ENCODE peak calls at places on chromosomes 13 and 19, in ten cellular contexts. One of them, this sample, is unnamed.

GRCh38 chr13:38730332-38730731 is 43.5 kb downstream of the FREM2 start:
- DNase-seq in BE2C: no peak
- DNase-seq in CD4-positive, alpha-beta memory T cell: no peak
- DNase-seq in GM23338: no peak
- DNase-seq in heart left ventricle: no peak
- DNase-seq in AG04449: no peak
- DNase-seq in adipocyte: no peak
- DNase-seq in lower leg skin: no peak
- DNase-seq in kidney epithelial cell: no peak
- DNase-seq in aorta: no peak
- DNase-seq in this sample: no peak

GRCh38 chr13:110546389-110546788 is 15.1 kb downstream of the RAB20 start:
- DNase-seq in GM23338: no peak
- DNase-seq in CD4-positive, alpha-beta memory T cell: no peak
- DNase-seq in kidney epithelial cell: no peak
- DNase-seq in adipocyte: no peak
- DNase-seq in heart left ventricle: no peak
- DNase-seq in AG04449: no peak
- DNase-seq in lower leg skin: no peak
- DNase-seq in aorta: no peak
- DNase-seq in BE2C: no peak
- DNase-seq in this sample: no peak

GRCh38 chr19:36807029-36807428 is 31.2 kb downstream of the ZNF790 start:
- DNase-seq in kidney epithelial cell: no peak
- DNase-seq in AG04449: no peak
- DNase-seq in heart left ventricle: no peak
- DNase-seq in GM23338: no peak
- DNase-seq in adipocyte: no peak
- DNase-seq in CD4-positive, alpha-beta memory T cell: no peak
- DNase-seq in BE2C: no peak
- DNase-seq in aorta: no peak
- DNase-seq in lower leg skin: no peak
- DNase-seq in this sample: no peak

GRCh38 chr19:32870154-32870573 is 597 bp upstream of the SLC7A9 start:
- DNase-seq in adipocyte: no peak
- DNase-seq in GM23338: peak; percentile 54
- DNase-seq in CD4-positive, alpha-beta memory T cell: no peak
- DNase-seq in kidney epithelial cell: no peak
- DNase-seq in AG04449: no peak
- DNase-seq in BE2C: no peak
- DNase-seq in heart left ventricle: no peak
- DNase-seq in aorta: no peak
- DNase-seq in lower leg skin: peak; percentile 72
- DNase-seq in this sample: no peak

GRCh38 chr19:33066543-33066942 is 1.9 kb upstream of the RHPN2 start:
- DNase-seq in BE2C: no peak
- DNase-seq in heart left ventricle: no peak
- DNase-seq in aorta: no peak
- DNase-seq in adipocyte: no peak
- DNase-seq in kidney epithelial cell: no peak
- DNase-seq in lower leg skin: no peak
- DNase-seq in GM23338: no peak
- DNase-seq in AG04449: no peak
- DNase-seq in CD4-positive, alpha-beta memory T cell: no peak
- DNase-seq in this sample: no peak

GRCh38 chr19:6828698-6829633 is 56.5 kb downstream of the VAV1 start:
- DNase-seq in aorta: no peak
- DNase-seq in kidney epithelial cell: no peak
- DNase-seq in AG04449: no peak
- DNase-seq in GM23338: peak; percentile 83
- DNase-seq in adipocyte: no peak
- DNase-seq in BE2C: peak; percentile 20
- DNase-seq in CD4-positive, alpha-beta memory T cell: no peak
- DNase-seq in lower leg skin: peak; percentile 74
- DNase-seq in heart left ventricle: no peak
- DNase-seq in this sample: no peak

GRCh38 chr19:43768273-43769050 is 12.3 kb downstream of the KCNN4 start:
- DNase-seq in AG04449: no peak
- DNase-seq in aorta: no peak
- DNase-seq in adipocyte: no peak
- DNase-seq in GM23338: no peak
- DNase-seq in kidney epithelial cell: no peak
- DNase-seq in lower leg skin: peak; percentile 81
- DNase-seq in heart left ventricle: no peak
- DNase-seq in BE2C: no peak
- DNase-seq in CD4-positive, alpha-beta memory T cell: no peak
- DNase-seq in this sample: peak; percentile 28

GRCh38 chr13:36912369-36912768 is 7.7 kb downstream of the SMAD9 start:
- DNase-seq in CD4-positive, alpha-beta memory T cell: no peak
- DNase-seq in AG04449: no peak
- DNase-seq in GM23338: no peak
- DNase-seq in adipocyte: no peak
- DNase-seq in aorta: no peak
- DNase-seq in BE2C: no peak
- DNase-seq in lower leg skin: no peak
- DNase-seq in heart left ventricle: no peak
- DNase-seq in kidney epithelial cell: no peak
- DNase-seq in this sample: no peak

GRCh38 chr19:50909240-50910070 is 1.7 kb downstream of the KLK4 start:
- DNase-seq in AG04449: no peak
- DNase-seq in CD4-positive, alpha-beta memory T cell: no peak
- DNase-seq in adipocyte: no peak
- DNase-seq in aorta: peak; percentile 53
- DNase-seq in kidney epithelial cell: no peak
- DNase-seq in lower leg skin: no peak
- DNase-seq in GM23338: peak; percentile 99
- DNase-seq in heart left ventricle: no peak
- DNase-seq in BE2C: peak; percentile 98
- DNase-seq in this sample: no peak

GRCh38 chr13:77503398-77503797 is 32.1 kb upstream of the SCEL start:
- DNase-seq in kidney epithelial cell: no peak
- DNase-seq in GM23338: no peak
- DNase-seq in AG04449: no peak
- DNase-seq in aorta: no peak
- DNase-seq in CD4-positive, alpha-beta memory T cell: no peak
- DNase-seq in adipocyte: no peak
- DNase-seq in BE2C: no peak
- DNase-seq in lower leg skin: no peak
- DNase-seq in heart left ventricle: no peak
- DNase-seq in this sample: no peak

GRCh38 chr19:1041835-1042685 is 2.2 kb downstream of the ABCA7 start:
- DNase-seq in adipocyte: no peak
- DNase-seq in GM23338: no peak
- DNase-seq in aorta: no peak
- DNase-seq in heart left ventricle: no peak
- DNase-seq in BE2C: peak; percentile 59
- DNase-seq in AG04449: no peak
- DNase-seq in CD4-positive, alpha-beta memory T cell: no peak
- DNase-seq in lower leg skin: peak; percentile 95
- DNase-seq in kidney epithelial cell: no peak
- DNase-seq in this sample: no peak

GRCh38 chr13:102687520-102687919 is 7.3 kb downstream of the METTL21C start:
- DNase-seq in CD4-positive, alpha-beta memory T cell: no peak
- DNase-seq in lower leg skin: no peak
- DNase-seq in GM23338: no peak
- DNase-seq in kidney epithelial cell: no peak
- DNase-seq in heart left ventricle: no peak
- DNase-seq in BE2C: no peak
- DNase-seq in AG04449: no peak
- DNase-seq in adipocyte: no peak
- DNase-seq in aorta: no peak
- DNase-seq in this sample: no peak

GRCh38 chr19:10460714-10461046 is 40.3 kb downstream of the PDE4A start:
- DNase-seq in lower leg skin: no peak
- DNase-seq in AG04449: no peak
- DNase-seq in adipocyte: no peak
- DNase-seq in CD4-positive, alpha-beta memory T cell: no peak
- DNase-seq in GM23338: no peak
- DNase-seq in kidney epithelial cell: no peak
- DNase-seq in heart left ventricle: no peak
- DNase-seq in BE2C: no peak
- DNase-seq in aorta: no peak
- DNase-seq in this sample: no peak

GRCh38 chr19:47269596-47269995 is 5.1 kb upstream of the INAFM1 start:
- DNase-seq in aorta: no peak
- DNase-seq in lower leg skin: no peak
- DNase-seq in kidney epithelial cell: no peak
- DNase-seq in heart left ventricle: no peak
- DNase-seq in GM23338: no peak
- DNase-seq in BE2C: no peak
- DNase-seq in CD4-positive, alpha-beta memory T cell: no peak
- DNase-seq in AG04449: no peak
- DNase-seq in adipocyte: no peak
- DNase-seq in this sample: no peak

GRCh38 chr13:77305276-77305675 is 21.6 kb downstream of the MYCBP2 start:
- DNase-seq in GM23338: no peak
- DNase-seq in lower leg skin: no peak
- DNase-seq in CD4-positive, alpha-beta memory T cell: no peak
- DNase-seq in BE2C: no peak
- DNase-seq in AG04449: no peak
- DNase-seq in adipocyte: no peak
- DNase-seq in aorta: no peak
- DNase-seq in kidney epithelial cell: no peak
- DNase-seq in heart left ventricle: no peak
- DNase-seq in this sample: no peak

GRCh38 chr19:3783660-3784584 is 2.3 kb downstream of the MATK start:
- DNase-seq in CD4-positive, alpha-beta memory T cell: no peak
- DNase-seq in BE2C: peak; percentile 59
- DNase-seq in aorta: no peak
- DNase-seq in GM23338: peak; percentile 81
- DNase-seq in AG04449: no peak
- DNase-seq in adipocyte: no peak
- DNase-seq in kidney epithelial cell: no peak
- DNase-seq in heart left ventricle: no peak
- DNase-seq in lower leg skin: no peak
- DNase-seq in this sample: no peak

GRCh38 chr13:30429721-30430694 is 7.7 kb downstream of the UBE2L5 start:
- DNase-seq in heart left ventricle: no peak
- DNase-seq in kidney epithelial cell: peak; percentile 85
- DNase-seq in lower leg skin: no peak
- DNase-seq in GM23338: no peak
- DNase-seq in aorta: no peak
- DNase-seq in CD4-positive, alpha-beta memory T cell: no peak
- DNase-seq in AG04449: peak; percentile 76
- DNase-seq in adipocyte: peak; percentile 83
- DNase-seq in BE2C: no peak
- DNase-seq in this sample: peak; percentile 87

GRCh38 chr19:53977991-53978731 is 13.3 kb upstream of the CACNG6 start:
- DNase-seq in GM23338: peak; percentile 100
- DNase-seq in aorta: peak; percentile 70
- DNase-seq in heart left ventricle: peak; percentile 73
- DNase-seq in BE2C: no peak
- DNase-seq in kidney epithelial cell: no peak
- DNase-seq in adipocyte: peak; percentile 73
- DNase-seq in CD4-positive, alpha-beta memory T cell: peak; percentile 20
- DNase-seq in AG04449: peak; percentile 37
- DNase-seq in lower leg skin: peak; percentile 87
- DNase-seq in this sample: peak; percentile 98
- H3K4me3 ChIP-seq in GM23338: peak overlapping the region; percentile 60
- H3K4me3 ChIP-seq in aorta: peak overlapping the region; percentile 4
- H3K4me3 ChIP-seq in heart left ventricle: peak overlapping the region; percentile 39
- H3K4me3 ChIP-seq in BE2C: no peak overlapping the region
- H3K4me3 ChIP-seq in kidney epithelial cell: no peak overlapping the region
- H3K4me3 ChIP-seq in adipocyte: peak overlapping the region; percentile 61
- H3K4me3 ChIP-seq in CD4-positive, alpha-beta memory T cell: peak overlapping the region; percentile 58
- H3K4me3 ChIP-seq in AG04449: peak overlapping the region; percentile 43
- H3K4me3 ChIP-seq in lower leg skin: no peak overlapping the region
- H3K4me3 ChIP-seq in this sample: peak overlapping the region; percentile 77

DNA sequence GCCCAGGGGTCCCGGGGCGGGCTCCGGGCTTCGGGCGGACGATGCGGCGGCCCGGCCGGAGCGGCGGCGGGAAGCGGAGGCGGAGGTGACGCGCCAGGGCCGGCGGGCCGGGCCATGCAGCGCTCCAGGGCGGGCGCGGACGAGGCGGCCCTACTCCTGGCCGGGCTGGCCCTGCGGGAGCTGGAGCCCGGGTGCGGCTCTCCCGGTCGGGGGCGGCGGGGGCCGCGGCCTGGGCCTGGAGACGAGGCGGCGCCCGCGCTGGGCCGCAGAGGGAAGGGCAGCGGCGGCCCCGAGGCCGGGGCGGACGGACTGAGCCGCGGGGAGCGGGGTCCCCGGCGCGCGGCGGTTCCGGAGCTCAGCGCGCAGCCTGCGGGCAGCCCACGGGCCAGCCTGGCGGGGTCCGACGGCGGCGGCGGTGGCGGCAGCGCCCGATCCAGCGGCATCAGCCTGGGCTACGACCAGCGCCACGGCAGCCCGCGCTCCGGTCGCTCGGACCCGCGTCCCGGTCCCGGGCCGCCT is 362 bp downstream of the WTIP start:
- DNase-seq in BE2C: no peak
- DNase-seq in AG04449: no peak
- DNase-seq in CD4-positive, alpha-beta memory T cell: no peak
- DNase-seq in aorta: no peak
- DNase-seq in kidney epithelial cell: no peak
- DNase-seq in heart left ventricle: peak; percentile 49
- DNase-seq in adipocyte: peak; percentile 83
- DNase-seq in GM23338: no peak
- DNase-seq in lower leg skin: peak; percentile 70
- DNase-seq in this sample: peak; percentile 56
- H3K4me3 ChIP-seq in BE2C: no peak overlapping the region
- H3K4me3 ChIP-seq in AG04449: peak overlapping the region; percentile 78
- H3K4me3 ChIP-seq in CD4-positive, alpha-beta memory T cell: no peak overlapping the region
- H3K4me3 ChIP-seq in aorta: peak overlapping the region; percentile 98
- H3K4me3 ChIP-seq in kidney epithelial cell: peak overlapping the region; percentile 74
- H3K4me3 ChIP-seq in heart left ventricle: peak overlapping the region; percentile 65
- H3K4me3 ChIP-seq in adipocyte: peak overlapping the region; percentile 90
- H3K4me3 ChIP-seq in GM23338: peak overlapping the region; percentile 74
- H3K4me3 ChIP-seq in lower leg skin: peak overlapping the region; percentile 51
- H3K4me3 ChIP-seq in this sample: peak overlapping the region; percentile 84

GRCh38 chr13:79662882-79663281 is 181.9 kb downstream of the NDFIP2 start:
- DNase-seq in heart left ventricle: no peak
- DNase-seq in GM23338: peak; percentile 11
- DNase-seq in adipocyte: no peak
- DNase-seq in kidney epithelial cell: no peak
- DNase-seq in BE2C: peak; percentile 43
- DNase-seq in CD4-positive, alpha-beta memory T cell: no peak
- DNase-seq in AG04449: no peak
- DNase-seq in lower leg skin: no peak
- DNase-seq in aorta: no peak
- DNase-seq in this sample: no peak
- H3K4me3 ChIP-seq in heart left ventricle: peak overlapping the region; percentile 6
- H3K4me3 ChIP-seq in GM23338: no peak overlapping the region
- H3K4me3 ChIP-seq in adipocyte: no peak overlapping the region
- H3K4me3 ChIP-seq in kidney epithelial cell: no peak overlapping the region
- H3K4me3 ChIP-seq in BE2C: no peak overlapping the region
- H3K4me3 ChIP-seq in CD4-positive, alpha-beta memory T cell: no peak overlapping the region
- H3K4me3 ChIP-seq in AG04449: no peak overlapping the region
- H3K4me3 ChIP-seq in lower leg skin: no peak overlapping the region
- H3K4me3 ChIP-seq in aorta: no peak overlapping the region
- H3K4me3 ChIP-seq in this sample: no peak overlapping the region

GRCh38 chr13:28566891-28567290 is 72.0 kb upstream of the FLT1 start:
- DNase-seq in aorta: no peak
- DNase-seq in lower leg skin: no peak
- DNase-seq in kidney epithelial cell: no peak
- DNase-seq in BE2C: no peak
- DNase-seq in CD4-positive, alpha-beta memory T cell: no peak
- DNase-seq in GM23338: no peak
- DNase-seq in heart left ventricle: no peak
- DNase-seq in AG04449: no peak
- DNase-seq in adipocyte: no peak
- DNase-seq in this sample: no peak
- H3K4me3 ChIP-seq in aorta: no peak overlapping the region
- H3K4me3 ChIP-seq in lower leg skin: no peak overlapping the region
- H3K4me3 ChIP-seq in kidney epithelial cell: no peak overlapping the region
- H3K4me3 ChIP-seq in BE2C: no peak overlapping the region
- H3K4me3 ChIP-seq in CD4-positive, alpha-beta memory T cell: no peak overlapping the region
- H3K4me3 ChIP-seq in GM23338: no peak overlapping the region
- H3K4me3 ChIP-seq in heart left ventricle: no peak overlapping the region
- H3K4me3 ChIP-seq in AG04449: no peak overlapping the region
- H3K4me3 ChIP-seq in adipocyte: no peak overlapping the region
- H3K4me3 ChIP-seq in this sample: no peak overlapping the region

GRCh38 chr19:48396871-48397176 is 3.4 kb downstream of the GRIN2D start:
- DNase-seq in heart left ventricle: no peak
- DNase-seq in AG04449: no peak
- DNase-seq in adipocyte: no peak
- DNase-seq in aorta: no peak
- DNase-seq in kidney epithelial cell: no peak
- DNase-seq in lower leg skin: no peak
- DNase-seq in BE2C: no peak
- DNase-seq in GM23338: no peak
- DNase-seq in CD4-positive, alpha-beta memory T cell: no peak
- DNase-seq in this sample: no peak
- H3K4me3 ChIP-seq in heart left ventricle: no peak overlapping the region
- H3K4me3 ChIP-seq in AG04449: no peak overlapping the region
- H3K4me3 ChIP-seq in adipocyte: no peak overlapping the region
- H3K4me3 ChIP-seq in aorta: no peak overlapping the region
- H3K4me3 ChIP-seq in kidney epithelial cell: no peak overlapping the region
- H3K4me3 ChIP-seq in lower leg skin: no peak overlapping the region
- H3K4me3 ChIP-seq in BE2C: no peak overlapping the region
- H3K4me3 ChIP-seq in GM23338: peak overlapping the region; percentile 79
- H3K4me3 ChIP-seq in CD4-positive, alpha-beta memory T cell: no peak overlapping the region
- H3K4me3 ChIP-seq in this sample: peak overlapping the region; percentile 72